ENCODE peak calls at places on chromosome 20, in nine cellular contexts. M is left ventricle myocardium inferior; S is iris pigment epithelial cell; C is stimulated activated CD8-positive, alpha-beta memory T cell treated with anti-CD3 and anti-CD28 coated beads, Interleukin-15, amount 100 ng/mL, for 24 hours; Q is NCI-H1092; U is OCI-M1; X is cardiac fibroblast; K is left kidney; P is EL. R is an unnamed sample.

GRCh38 chr20:63382551-63383300 is 21.6 kb upstream of the CHRNA4 start:
- DNase-seq in X (no peak), U (no peak), K (no peak), C (no peak), M (no peak), P (no peak), S (no peak), Q (no peak), R (no peak)

GRCh38 chr20:3222635-3223600 is 13.6 kb downstream of the ITPA start:
- DNase-seq in M (peak), P (no peak), X (no peak), C (no peak), S (no peak), K (peak), Q (peak), U (no peak), R (no peak)

GRCh38 chr20:2817891-2818595 is 1.9 kb downstream of the TMEM239 start:
- DNase-seq in S (no peak), X (no peak), M (peak), C (no peak), K (no peak), P (no peak), Q (no peak), U (no peak), R (no peak)

GRCh38 chr20:3000852-3001523 is 42.4 kb upstream of the GNRH2 start:
- DNase-seq in K (peak), M (no peak), U (peak), Q (peak), P (peak), S (peak), C (no peak), X (peak), R (peak)

GRCh38 chr20:3471397-3472021 is 691 bp downstream of the ATRN start:
- DNase-seq in M (no peak), K (peak), P (no peak), C (no peak), Q (no peak), U (no peak), X (no peak), S (no peak), R (no peak)

GRCh38 chr20:55446301-55446700 is 559.0 kb downstream of the CBLN4 start:
- DNase-seq in Q (no peak), C (no peak), X (no peak), S (no peak), P (no peak), M (no peak), K (no peak), U (no peak), R (no peak)

GRCh38 chr20:41395669-41396664 is 29.3 kb upstream of the EMILIN3 start:
- DNase-seq in S (no peak), M (no peak), P (no peak), C (no peak), K (peak), Q (no peak), X (no peak), U (no peak), R (no peak)

GRCh38 chr20:33521461-33521860 is 31.6 kb downstream of the CBFA2T2 start:
- DNase-seq in U (no peak), Q (peak), S (no peak), M (no peak), X (no peak), C (no peak), K (peak), P (no peak), R (no peak)

GRCh38 chr20:50471231-50471630 is 39.0 kb upstream of the PTPN1 start:
- DNase-seq in Q (no peak), K (no peak), M (no peak), X (no peak), S (no peak), P (no peak), C (no peak), U (no peak), R (no peak)

GRCh38 chr20:48102076-48102787 is 317.0 kb upstream of the SULF2 start:
- DNase-seq in C (no peak), S (no peak), X (no peak), M (no peak), P (no peak), Q (peak), K (no peak), U (no peak), R (no peak)

GRCh38 chr20:47847882-47848485 is 62.7 kb upstream of the SULF2 start:
- DNase-seq in Q (no peak), X (no peak), K (peak), M (no peak), P (no peak), C (no peak), U (no peak), S (no peak), R (no peak)

GRCh38 chr20:48631114-48632016 is 196.4 kb downstream of the PREX1 start:
- DNase-seq in C (no peak), U (no peak), Q (no peak), X (peak), K (peak), S (peak), P (peak), M (no peak), R (peak)

GRCh38 chr20:58349586-58349985 is 39.4 kb upstream of the VAPB start:
- DNase-seq in S (peak), K (peak), Q (no peak), P (peak), C (no peak), U (no peak), X (peak), M (no peak), R (peak)

GRCh38 chr20:40652426-40652825 is 36.6 kb downstream of the MAFB start:
- DNase-seq in S (peak), K (no peak), X (no peak), M (no peak), C (no peak), U (no peak), Q (no peak), P (peak), R (no peak)

GRCh38 chr20:21511850-21512633 is 1.8 kb downstream of the NKX2-2 start:
- DNase-seq in S (no peak), U (no peak), X (no peak), M (no peak), K (peak), C (no peak), Q (no peak), P (no peak), R (no peak)

GRCh38 chr20:50666709-50667310 is 24.5 kb downstream of the RIPOR3 start:
- DNase-seq in U (no peak), K (peak), C (no peak), Q (no peak), M (no peak), S (no peak), P (no peak), X (no peak), R (no peak)

GRCh38 chr20:62929051-62929538 is 2.8 kb upstream of the DIDO1 start:
- DNase-seq in M (peak), U (peak), C (no peak), Q (no peak), P (peak), K (peak), X (peak), S (peak), R (peak)

GRCh38 chr20:62366370-62367135 is 559 bp downstream of the LAMA5 start:
- DNase-seq in Q (no peak), U (no peak), M (peak), C (no peak), S (no peak), P (no peak), K (peak), X (no peak), R (no peak)

GRCh38 chr20:20820104-20820503 is 107.7 kb upstream of the RALGAPA2 start:
- DNase-seq in C (no peak), P (peak), M (no peak), Q (no peak), K (peak), U (peak), X (peak), S (peak), R (no peak)

R was measured in EH.